ENCODE peak calls at places on chromosomes 11 and 22, in four cellular contexts. D is NCI-H187; W is GM18507; X is CD8-positive, alpha-beta T cell. A is an unnamed sample.

GRCh38 chr11:133064152-133064877 is 468.0 kb downstream of the OPCML start:
- DNase-seq in D (no peak), W (no peak), X (no peak), A (no peak)

GRCh38 chr22:27905638-27906037 is 13.4 kb downstream of the PITPNB start:
- DNase-seq in D (no peak), W (no peak), X (no peak), A (no peak)

GRCh38 chr11:113168804-113169342 is 145.5 kb upstream of the TTC12 start:
- DNase-seq in D (no peak), W (no peak), X (no peak), A (no peak)

GRCh38 chr11:22976146-22976545 is 115.9 kb upstream of the CCDC179 start:
- DNase-seq in D (no peak), W (no peak), X (no peak), A (no peak)

GRCh38 chr11:36594316-36594989 is at the start of gene IFTAP:
- DNase-seq in D (peak), W (no peak), X (peak), A (peak)

GRCh38 chr11:118656563-118657165 is 22.8 kb downstream of the TREH start:
- DNase-seq in D (no peak), W (no peak), X (no peak), A (no peak)

GRCh38 chr11:92330114-92330513 is 105.5 kb downstream of the FAT3 start:
- DNase-seq in D (no peak), W (no peak), X (no peak), A (no peak)

GRCh38 chr11:73072935-73073481 is 69.1 kb downstream of the FCHSD2 start:
- DNase-seq in D (no peak), W (no peak), X (no peak), A (no peak)

GRCh38 chr11:80462211-80462610 is 1021.4 kb upstream of the TENM4 start:
- DNase-seq in D (no peak), W (peak), X (no peak), A (no peak)

GRCh38 chr11:36500315-36500721 is 9.8 kb downstream of the TRAF6 start:
- DNase-seq in D (no peak), W (no peak), X (no peak), A (peak)

GRCh38 chr22:36197601-36198146 is 3.9 kb downstream of the APOL4 start:
- DNase-seq in D (no peak), W (no peak), X (no peak), A (no peak)

GRCh38 chr11:8262552-8263108 is 1.0 kb downstream of the LMO1 start:
- DNase-seq in D (no peak), W (no peak), X (no peak), A (peak)

A was measured in HAP-1.